ENCODE peak calls at places on chromosomes 6 and 20, in four cellular contexts. P is ELR, B is progenitor cell of endocrine pancreas, U is astrocyte. I is an unnamed sample.
A peak's percentile ranks its signal among the peaks of the same experiment; 100 is the strongest.

GRCh38 chr6:129866256-129866655 is 5.1 kb upstream of the TMEM244 start:
- DNase-seq in B (no peak), U (no peak), P (no peak), I (no peak)

GRCh38 chr6:166726193-166726592 is 99.1 kb upstream of the RPS6KA2 start:
- DNase-seq in B (no peak), U (no peak), P (no peak), I (no peak)

GRCh38 chr6:39527792-39528564 is 197.2 kb downstream of the KIF6 start:
- DNase-seq in U (no peak), P (no peak), B (no peak), I (no peak)

GRCh38 chr6:40722081-40722480 is 134.9 kb upstream of the LRFN2 start:
- DNase-seq in P (no peak), U (no peak), B (no peak), I (no peak)

GRCh38 chr6:12403946-12404647 is 113.9 kb downstream of the EDN1 start:
- DNase-seq in P (peak; percentile 49), U (no peak), B (no peak), I (no peak)

GRCh38 chr20:53839423-53840176 is 230.8 kb downstream of the BCAS1 start:
- DNase-seq in P (no peak), B (no peak), U (no peak), I (no peak)

GRCh38 chr6:131225127-131225526 is 89.9 kb downstream of the AKAP7 start:
- DNase-seq in B (no peak), P (no peak), U (no peak), I (no peak)

GRCh38 chr6:164006459-164006858 is 591.9 kb downstream of the QKI start:
- DNase-seq in U (no peak), B (no peak), P (no peak), I (no peak)

GRCh38 chr20:37239026-37239451 is 22.6 kb downstream of the GHRH start:
- DNase-seq in U (peak; percentile 67), B (no peak), P (no peak), I (no peak)

GRCh38 chr20:63500151-63500901 is 1.4 kb upstream of the EEF1A2 start:
- DNase-seq in U (no peak), B (peak; percentile 9), P (no peak), I (peak; percentile 67)

GRCh38 chr6:3882865-3883264 is 33.7 kb downstream of the FAM50B start:
- DNase-seq in P (no peak), U (no peak), B (no peak), I (no peak)

GRCh38 chr6:166786704-166787293 is 159.7 kb upstream of the RPS6KA2 start:
- DNase-seq in U (peak; percentile 33), B (no peak), P (peak; percentile 72), I (no peak)

GRCh38 chr20:1801551-1801950 is 93.7 kb upstream of the SIRPA start:
- DNase-seq in B (no peak), U (no peak), P (no peak), I (peak; percentile 27)

GRCh38 chr6:149235130-149235561 is 82.4 kb upstream of the TAB2 start:
- DNase-seq in P (peak; percentile 81), U (peak; percentile 92), B (no peak), I (no peak)

GRCh38 chr6:7042654-7043545 is 64.9 kb upstream of the RREB1 start:
- DNase-seq in P (no peak), B (no peak), U (no peak), I (no peak)

GRCh38 chr6:63706630-63707029 is 71.0 kb downstream of the PHF3 start:
- DNase-seq in U (no peak), P (no peak), B (no peak), I (no peak)